ENCODE peak calls at places on chromosome 5, in five cellular contexts. R, M, O, W and V are unnamed samples.

GRCh38 chr5:77776606-77777206 is 567 bp upstream of the TBCA start:
- DNase-seq in R (no peak), M (no peak), O (no peak), W (no peak), V (no peak)

GRCh38 chr5:54049963-54050362 is 260.4 kb downstream of the ARL15 start:
- DNase-seq in R (no peak), M (no peak), O (no peak), W (no peak), V (no peak)

GRCh38 chr5:76527685-76528161 is 95.5 kb downstream of the F2RL2 start:
- DNase-seq in R (no peak), M (no peak), O (no peak), W (peak), V (no peak)

GRCh38 chr5:32506809-32507208 is 62.3 kb upstream of the ZFR start:
- DNase-seq in R (no peak), M (no peak), O (no peak), W (peak), V (no peak)

GRCh38 chr5:59317023-59317771 is 576.3 kb downstream of the PDE4D start:
- DNase-seq in R (no peak), M (no peak), O (peak), W (peak), V (no peak)

GRCh38 chr5:31153523-31153922 is 40.0 kb upstream of the CDH6 start:
- DNase-seq in R (no peak), M (no peak), O (no peak), W (no peak), V (no peak)

GRCh38 chr5:66653380-66653779 is 57.2 kb downstream of the MAST4 start:
- DNase-seq in R (no peak), M (no peak), O (no peak), W (peak), V (no peak)

GRCh38 chr5:179314606-179315355 is 30.5 kb downstream of the ADAMTS2 start:
- DNase-seq in R (no peak), M (no peak), O (no peak), W (no peak), V (no peak)

GRCh38 chr5:81209869-81210268 is 23.3 kb upstream of the CKMT2 start:
- DNase-seq in R (no peak), M (no peak), O (no peak), W (no peak), V (no peak)

GRCh38 chr5:78547731-78548189 is 100.8 kb downstream of the LHFPL2 start:
- DNase-seq in R (no peak), M (no peak), O (no peak), W (peak), V (no peak)

GRCh38 chr5:174606153-174606552 is 118.2 kb upstream of the MSX2 start:
- DNase-seq in R (no peak), M (no peak), O (no peak), W (no peak), V (no peak)

GRCh38 chr5:163106098-163106497 is 331.3 kb upstream of the CCNG1 start:
- DNase-seq in R (no peak), M (no peak), O (no peak), W (no peak), V (no peak)

GRCh38 chr5:91848453-91848852 is 465.3 kb upstream of the ARRDC3 start:
- DNase-seq in R (no peak), M (no peak), O (no peak), W (peak), V (no peak)

GRCh38 chr5:172678902-172679301 is 37.8 kb downstream of the NEURL1B start:
- DNase-seq in R (no peak), M (no peak), O (peak), W (no peak), V (peak)

GRCh38 chr5:151825445-151825844 is 53.7 kb downstream of the G3BP1 start:
- DNase-seq in R (peak), M (no peak), O (peak), W (peak), V (no peak)

GRCh38 chr5:151179489-151179840 is 21.9 kb upstream of the ANXA6 start:
- DNase-seq in R (no peak), M (no peak), O (no peak), W (no peak), V (no peak)

GRCh38 chr5:5564884-5565283 is 142.4 kb downstream of the ICE1 start:
- DNase-seq in R (no peak), M (no peak), O (no peak), W (no peak), V (no peak)